ENCODE peak calls at places on chromosomes 13 and 19, in eight cellular contexts. One of them, this sample, is unnamed.

GRCh38 chr13:48163066-48163465 is 68.2 kb upstream of the MED4 start:
- DNase-seq in transverse colon: no peak
- DNase-seq in GM03348: no peak
- DNase-seq in iris pigment epithelial cell: no peak
- DNase-seq in amniotic epithelial cell: no peak
- DNase-seq in glutamatergic neuron: no peak
- DNase-seq in OCI-LY7: no peak
- DNase-seq in fibroblast of the conjunctiva: no peak
- DNase-seq in this sample: no peak

GRCh38 chr13:52848455-52849190 is at the start of gene PCDH8:
- DNase-seq in transverse colon: no peak
- DNase-seq in GM03348: no peak
- DNase-seq in iris pigment epithelial cell: no peak
- DNase-seq in amniotic epithelial cell: no peak
- DNase-seq in glutamatergic neuron: peak; percentile 97
- DNase-seq in OCI-LY7: no peak
- DNase-seq in fibroblast of the conjunctiva: no peak
- DNase-seq in this sample: peak; percentile 6

GRCh38 chr13:87944038-87944437 is 272.9 kb downstream of the SLITRK5 start:
- DNase-seq in transverse colon: no peak
- DNase-seq in GM03348: no peak
- DNase-seq in iris pigment epithelial cell: no peak
- DNase-seq in amniotic epithelial cell: no peak
- DNase-seq in glutamatergic neuron: no peak
- DNase-seq in OCI-LY7: no peak
- DNase-seq in fibroblast of the conjunctiva: no peak
- DNase-seq in this sample: no peak

GRCh38 chr13:111304041-111304544 is 16.3 kb upstream of the TEX29 start:
- DNase-seq in transverse colon: peak; percentile 14
- DNase-seq in GM03348: no peak
- DNase-seq in iris pigment epithelial cell: no peak
- DNase-seq in amniotic epithelial cell: no peak
- DNase-seq in glutamatergic neuron: no peak
- DNase-seq in OCI-LY7: no peak
- DNase-seq in fibroblast of the conjunctiva: no peak
- DNase-seq in this sample: no peak

GRCh38 chr19:45767410-45767880 is 1.6 kb downstream of the SIX5 start:
- DNase-seq in transverse colon: peak; percentile 74
- DNase-seq in GM03348: peak; percentile 91
- DNase-seq in iris pigment epithelial cell: peak; percentile 92
- DNase-seq in amniotic epithelial cell: peak; percentile 87
- DNase-seq in glutamatergic neuron: peak; percentile 46
- DNase-seq in OCI-LY7: no peak
- DNase-seq in fibroblast of the conjunctiva: peak; percentile 70
- DNase-seq in this sample: peak; percentile 92

GRCh38 chr19:543912-544608 is at the start of gene GZMM:
- DNase-seq in transverse colon: peak; percentile 32
- DNase-seq in GM03348: no peak
- DNase-seq in iris pigment epithelial cell: no peak
- DNase-seq in amniotic epithelial cell: no peak
- DNase-seq in glutamatergic neuron: no peak
- DNase-seq in OCI-LY7: no peak
- DNase-seq in fibroblast of the conjunctiva: no peak
- DNase-seq in this sample: no peak

GRCh38 chr19:5562280-5562679 is 5.5 kb downstream of the TINCR start:
- DNase-seq in transverse colon: no peak
- DNase-seq in GM03348: no peak
- DNase-seq in iris pigment epithelial cell: no peak
- DNase-seq in amniotic epithelial cell: no peak
- DNase-seq in glutamatergic neuron: no peak
- DNase-seq in OCI-LY7: no peak
- DNase-seq in fibroblast of the conjunctiva: no peak
- DNase-seq in this sample: no peak

GRCh38 chr19:5057860-5058259 is 88.9 kb downstream of the KDM4B start:
- DNase-seq in transverse colon: no peak
- DNase-seq in GM03348: no peak
- DNase-seq in iris pigment epithelial cell: peak; percentile 17
- DNase-seq in amniotic epithelial cell: no peak
- DNase-seq in glutamatergic neuron: no peak
- DNase-seq in OCI-LY7: peak; percentile 41
- DNase-seq in fibroblast of the conjunctiva: no peak
- DNase-seq in this sample: peak; percentile 47

GRCh38 chr19:37467608-37468090 is 405 bp upstream of the ZNF569 start:
- DNase-seq in transverse colon: no peak
- DNase-seq in GM03348: no peak
- DNase-seq in iris pigment epithelial cell: no peak
- DNase-seq in amniotic epithelial cell: no peak
- DNase-seq in glutamatergic neuron: no peak
- DNase-seq in OCI-LY7: no peak
- DNase-seq in fibroblast of the conjunctiva: no peak
- DNase-seq in this sample: no peak

GRCh38 chr19:6076675-6077463 is 33.4 kb downstream of the RFX2 start:
- DNase-seq in transverse colon: no peak
- DNase-seq in GM03348: peak; percentile 86
- DNase-seq in iris pigment epithelial cell: peak; percentile 91
- DNase-seq in amniotic epithelial cell: peak; percentile 96
- DNase-seq in glutamatergic neuron: no peak
- DNase-seq in OCI-LY7: no peak
- DNase-seq in fibroblast of the conjunctiva: peak; percentile 94
- DNase-seq in this sample: peak; percentile 97

GRCh38 chr13:66689037-66689619 is 541.0 kb downstream of the PCDH9 start:
- DNase-seq in transverse colon: no peak
- DNase-seq in GM03348: no peak
- DNase-seq in iris pigment epithelial cell: peak; percentile 7
- DNase-seq in amniotic epithelial cell: no peak
- DNase-seq in glutamatergic neuron: no peak
- DNase-seq in OCI-LY7: peak; percentile 67
- DNase-seq in fibroblast of the conjunctiva: no peak
- DNase-seq in this sample: no peak

GRCh38 chr13:113838711-113839201 is 25.1 kb downstream of the GAS6 start:
- DNase-seq in transverse colon: no peak
- DNase-seq in GM03348: no peak
- DNase-seq in iris pigment epithelial cell: no peak
- DNase-seq in amniotic epithelial cell: no peak
- DNase-seq in glutamatergic neuron: peak; percentile 22
- DNase-seq in OCI-LY7: no peak
- DNase-seq in fibroblast of the conjunctiva: no peak
- DNase-seq in this sample: no peak